ENCODE peak calls at places on chromosomes 7 and 10, in eight cellular contexts. V is A549, H is PC-3, U is Karpas-422, A is vagina, Z is Panc1, X is astrocyte, G is brain microvascular endothelial cell. L is an unnamed sample.

GRCh38 chr10:101938316-101939272 is 95.0 kb upstream of the KCNIP2 start:
- DNase-seq in V (peak; percentile 31), H (peak; percentile 65), U (no peak), A (no peak), Z (peak; percentile 39), X (peak; percentile 96), G (peak; percentile 89), L (no peak)

GRCh38 chr10:57018452-57018851 is 657.4 kb upstream of the ZWINT start:
- DNase-seq in V (no peak), H (no peak), U (no peak), A (no peak), Z (no peak), X (no peak), G (no peak), L (no peak)

GRCh38 chr7:91657386-91658120 is 222.9 kb downstream of the MTERF1 start:
- DNase-seq in V (peak; percentile 3), H (peak; percentile 40), U (no peak), A (no peak), Z (no peak), X (peak; percentile 99), G (peak; percentile 72), L (no peak)

GRCh38 chr10:43938810-43939209 is 290.1 kb upstream of the ZNF32 start:
- DNase-seq in V (no peak), H (no peak), U (peak; percentile 68), A (peak; percentile 44), Z (no peak), X (no peak), G (no peak), L (no peak)

GRCh38 chr10:35573786-35574185 is 31.4 kb upstream of the GJD4 start:
- DNase-seq in V (no peak), H (no peak), U (no peak), A (no peak), Z (no peak), X (no peak), G (no peak), L (no peak)

GRCh38 chr7:77699056-77699455 is 2.8 kb downstream of the RSBN1L start:
- DNase-seq in V (no peak), H (no peak), U (peak; percentile 70), A (no peak), Z (no peak), X (peak; percentile 38), G (no peak), L (no peak)

GRCh38 chr7:158710651-158711102 is 6.1 kb upstream of the NCAPG2 start:
- DNase-seq in V (no peak), H (no peak), U (no peak), A (no peak), Z (no peak), X (peak; percentile 92), G (peak; percentile 94), L (no peak)

GRCh38 chr10:124704428-124704805 is 39.8 kb downstream of the FAM53B start:
- DNase-seq in V (no peak), H (no peak), U (no peak), A (no peak), Z (no peak), X (no peak), G (no peak), L (no peak)

GRCh38 chr7:151085691-151086620 is at the start of gene AGAP3:
- DNase-seq in V (peak; percentile 76), H (peak; percentile 71), U (no peak), A (no peak), Z (no peak), X (peak; percentile 75), G (peak; percentile 44), L (peak; percentile 81)

GRCh38 chr7:151083824-151084160 is 499 bp upstream of the TMUB1 start:
- DNase-seq in V (no peak), H (no peak), U (no peak), A (no peak), Z (no peak), X (no peak), G (no peak), L (no peak)

GRCh38 chr7:151083071-151083823 is at the start of gene TMUB1:
- DNase-seq in V (peak; percentile 64), H (peak; percentile 49), U (peak; percentile 92), A (no peak), Z (no peak), X (no peak), G (no peak), L (peak; percentile 66)

GRCh38 chr7:151086802-151087246 is 549 bp downstream of the AGAP3 start:
- DNase-seq in V (no peak), H (peak; percentile 30), U (no peak), A (no peak), Z (no peak), X (no peak), G (no peak), L (no peak)

GRCh38 chr7:151085329-151085690 is 965 bp upstream of the AGAP3 start:
- DNase-seq in V (no peak), H (no peak), U (no peak), A (no peak), Z (no peak), X (no peak), G (no peak), L (no peak)
- H3K27ac ChIP-seq in V (peak overlapping the region; percentile 84), H (no peak overlapping the region), U (no peak overlapping the region), A (peak overlapping the region; percentile 97), Z (peak overlapping the region; percentile 83), X (no peak overlapping the region), G (no peak overlapping the region), L (peak overlapping the region; percentile 93)

GRCh38 chr10:119233123-119233820 is 25.9 kb downstream of the GRK5 start:
- DNase-seq in V (no peak), H (no peak), U (no peak), A (no peak), Z (no peak), X (no peak), G (no peak), L (no peak)
- H3K27ac ChIP-seq in V (no peak overlapping the region), H (no peak overlapping the region), U (no peak overlapping the region), A (peak overlapping the region; percentile 20), Z (peak overlapping the region; percentile 74), X (no peak overlapping the region), G (peak overlapping the region; percentile 12), L (no peak overlapping the region)

GRCh38 chr7:69232445-69233376 is 365.6 kb upstream of the AUTS2 start:
- DNase-seq in V (no peak), H (no peak), U (no peak), A (no peak), Z (no peak), X (no peak), G (no peak), L (no peak)

DNA sequence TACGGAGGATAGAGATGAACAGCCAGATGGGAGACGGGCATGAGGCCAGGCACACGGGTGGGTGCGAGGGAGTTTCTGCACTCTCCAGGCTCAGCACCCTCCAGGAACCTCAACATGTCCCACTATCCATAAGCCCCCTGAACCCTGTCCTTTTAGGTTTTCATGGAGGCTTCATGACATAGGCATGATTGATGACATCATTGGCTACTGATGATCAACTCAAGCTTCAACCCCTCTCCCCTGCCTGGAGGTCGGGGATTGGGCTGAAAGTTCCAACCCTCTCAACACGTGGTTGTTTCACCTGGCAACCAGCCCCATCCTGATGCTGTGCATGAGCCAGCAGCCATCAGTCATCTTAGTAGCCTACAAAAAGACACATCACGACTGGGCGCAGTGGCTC is 360.7 kb upstream of the AUTS2 start:
- DNase-seq in V (no peak), H (no peak), U (no peak), A (no peak), Z (no peak), X (no peak), G (no peak), L (no peak)
- H3K27ac ChIP-seq in V (no peak overlapping the region), H (no peak overlapping the region), U (no peak overlapping the region), A (no peak overlapping the region), Z (no peak overlapping the region), X (no peak overlapping the region), G (no peak overlapping the region), L (no peak overlapping the region)

DNA sequence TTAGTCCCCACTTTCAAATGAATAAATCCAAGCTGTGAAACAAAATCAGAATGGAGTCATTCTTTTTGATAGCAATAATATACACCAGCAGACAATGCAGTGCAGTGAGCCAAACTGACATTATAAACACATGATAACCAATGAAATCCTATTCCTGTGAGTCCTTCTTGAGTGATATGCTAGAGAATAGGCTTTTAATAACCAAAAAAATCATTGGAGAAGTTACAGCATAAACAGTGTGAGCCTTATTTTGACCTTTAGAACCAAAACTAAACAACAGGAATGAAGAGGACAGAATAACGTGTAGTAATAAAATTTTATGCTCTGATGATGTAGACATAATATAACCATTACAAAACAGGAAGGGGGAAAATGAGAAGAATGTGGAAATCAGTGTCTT is 8.7 kb downstream of the HUS1 start:
- DNase-seq in V (no peak), H (no peak), U (no peak), A (no peak), Z (no peak), X (no peak), G (no peak), L (no peak)
- H3K27ac ChIP-seq in V (no peak overlapping the region), H (no peak overlapping the region), U (no peak overlapping the region), A (peak overlapping the region; percentile 10), Z (no peak overlapping the region), X (no peak overlapping the region), G (no peak overlapping the region), L (no peak overlapping the region)